ENCODE peak calls at places on chromosomes 1 and 21, in seven cellular contexts. U is pancreas; N is activated CD4-positive, alpha-beta T cell treated with anti-CD3 and anti-CD28 coated beads for 4 hours; I is foreskin melanocyte; M is LNCaP clone FGC; L is head of caudate nucleus; C is right lobe of liver. Z is an unnamed sample.

GRCh38 chr1:107683198-107683657 is 281.8 kb downstream of the VAV3 start:
- DNase-seq in M (peak), C (no peak), U (no peak), L (no peak), I (no peak), N (no peak), Z (no peak)

GRCh38 chr1:19010995-19011696 is 54.7 kb upstream of the IFFO2 start:
- DNase-seq in U (peak), N (peak), L (peak), M (no peak), C (peak), I (peak), Z (peak)

GRCh38 chr21:28132713-28133112 is 860.0 kb downstream of the LTN1 start:
- DNase-seq in C (no peak), U (no peak), L (no peak), N (no peak), M (no peak), I (no peak), Z (no peak)

GRCh38 chr1:247118946-247119446 is 14.8 kb upstream of the ZNF669 start:
- DNase-seq in N (no peak), M (peak), I (no peak), C (no peak), L (no peak), U (no peak), Z (peak)

GRCh38 chr1:81379430-81379829 is 421.3 kb upstream of the ADGRL2 start:
- DNase-seq in N (no peak), L (no peak), C (no peak), U (no peak), M (no peak), I (no peak), Z (no peak)

GRCh38 chr1:7554343-7555270 is 216.5 kb upstream of the VAMP3 start:
- DNase-seq in U (no peak), C (no peak), I (no peak), M (no peak), N (no peak), L (no peak), Z (peak)

GRCh38 chr1:212614398-212615091 is 6.0 kb downstream of the ATF3 start:
- DNase-seq in N (no peak), M (no peak), U (no peak), L (no peak), C (no peak), I (no peak), Z (no peak)

GRCh38 chr1:88774151-88774556 is 90.1 kb downstream of the PKN2 start:
- DNase-seq in L (no peak), U (no peak), C (no peak), N (no peak), I (no peak), M (no peak), Z (no peak)

GRCh38 chr1:215106067-215106466 is 23.5 kb downstream of the KCNK2 start:
- DNase-seq in I (no peak), N (no peak), M (no peak), C (no peak), U (no peak), L (no peak), Z (no peak)

GRCh38 chr1:243946946-243947345 is 96.9 kb upstream of the AKT3 start:
- DNase-seq in N (peak), C (no peak), U (no peak), L (peak), I (no peak), M (no peak), Z (peak)

GRCh38 chr1:55275151-55275748 is 60.1 kb upstream of the USP24 start:
- DNase-seq in M (no peak), I (no peak), N (no peak), L (peak), C (no peak), U (no peak), Z (no peak)

GRCh38 chr1:45337630-45338320 is 2.2 kb upstream of the TOE1 start:
- DNase-seq in L (no peak), U (no peak), I (no peak), N (no peak), C (no peak), M (no peak), Z (no peak)

GRCh38 chr1:162687870-162688269 is 55.6 kb downstream of the DDR2 start:
- DNase-seq in M (no peak), N (no peak), C (peak), L (no peak), U (no peak), I (no peak), Z (no peak)

GRCh38 chr1:162541619-162542141 is 19.8 kb upstream of the UAP1 start:
- DNase-seq in L (no peak), I (no peak), M (no peak), U (no peak), N (no peak), C (no peak), Z (no peak)

GRCh38 chr1:17191990-17192242 is 13.0 kb upstream of the PADI1 start:
- DNase-seq in N (no peak), C (peak), U (no peak), L (no peak), I (no peak), M (no peak), Z (no peak)

GRCh38 chr1:54405894-54406293 is 300 bp downstream of the SSBP3 start:
- DNase-seq in C (peak), M (no peak), L (no peak), N (no peak), I (no peak), U (no peak), Z (no peak)

GRCh38 chr1:172272087-172272486 is 148.4 kb upstream of the C1orf105 start:
- DNase-seq in I (no peak), C (no peak), U (no peak), M (no peak), L (no peak), N (no peak), Z (no peak)

GRCh38 chr1:50108497-50109073 is at the start of gene ELAVL4:
- DNase-seq in L (no peak), N (no peak), U (no peak), C (no peak), M (no peak), I (no peak), Z (peak)

GRCh38 chr1:206963119-206963712 is 7.0 kb downstream of the FCAMR start:
- DNase-seq in N (no peak), M (no peak), C (no peak), U (no peak), I (no peak), L (no peak), Z (no peak)

GRCh38 chr1:61254629-61255323 is 172.4 kb downstream of the NFIA start:
- DNase-seq in I (peak), C (no peak), N (no peak), U (no peak), L (no peak), M (no peak), Z (peak)

GRCh38 chr1:56516539-56517252 is 62.7 kb downstream of the PLPP3 start:
- DNase-seq in U (peak), C (no peak), N (no peak), M (peak), I (peak), L (no peak), Z (no peak)

GRCh38 chr21:16742116-16742515 is 770.7 kb upstream of the CXADR start:
- DNase-seq in N (no peak), M (peak), L (peak), U (no peak), C (no peak), I (no peak), Z (no peak)

GRCh38 chr1:54883349-54884102 is 3.5 kb downstream of the DHCR24 start:
- DNase-seq in L (no peak), U (peak), N (no peak), M (no peak), I (no peak), C (peak), Z (no peak)

GRCh38 chr1:185016880-185017279 is 28.5 kb upstream of the RNF2 start:
- DNase-seq in L (no peak), I (no peak), C (no peak), M (no peak), U (no peak), N (no peak), Z (no peak)

GRCh38 chr1:74363220-74363619 is 128.0 kb downstream of the TNNI3K start:
- DNase-seq in I (no peak), C (no peak), M (no peak), L (peak), U (no peak), N (no peak), Z (no peak)

GRCh38 chr1:28807046-28807445 is 4.9 kb upstream of the OPRD1 start:
- DNase-seq in I (no peak), N (no peak), U (no peak), C (no peak), M (no peak), L (peak), Z (peak)

GRCh38 chr1:200206340-200206739 is 178.8 kb downstream of the NR5A2 start:
- DNase-seq in N (no peak), M (no peak), U (no peak), C (no peak), L (no peak), I (no peak), Z (no peak)